ENCODE peak calls at places on chromosomes 11 and 22, in four cellular contexts. G, V, N and I are unnamed samples. For H3K27me3 and H3K36me3, the result is how much of the 10 kb centered on the place peaks cover.

GRCh38 chr11:46332568-46333128 is 14.6 kb upstream of the DGKZ start:
- DNase-seq in G (peak), V (no peak), N (no peak), I (no peak)

GRCh38 chr22:42621505-42622002 is 6.9 kb upstream of the POLDIP3 start:
- DNase-seq in N (peak), G (peak), V (peak), I (no peak)

GRCh38 chr11:126115253-126115540 is 52.5 kb upstream of the CDON start:
- DNase-seq in V (peak), G (peak), N (peak), I (no peak)

GRCh38 chr11:21263026-21263425 is 593.6 kb downstream of the NELL1 start:
- DNase-seq in V (no peak), N (no peak), G (no peak), I (no peak)

GRCh38 chr11:46560300-46561025 is 33.4 kb downstream of the AMBRA1 start:
- DNase-seq in N (peak), V (no peak), G (no peak), I (no peak)

GRCh38 chr11:126115820-126116319 is 53.2 kb upstream of the CDON start:
- DNase-seq in N (peak), G (peak), V (peak), I (no peak)

GRCh38 chr22:49827853-49828598 is at the start of gene BRD1:
- DNase-seq in N (no peak), G (peak), V (peak), I (no peak)

GRCh38 chr11:101022256-101022655 is 107.4 kb downstream of the PGR start:
- DNase-seq in N (no peak), V (no peak), G (no peak), I (no peak)

GRCh38 chr11:126336646-126337045 is 18.8 kb upstream of the ST3GAL4 start:
- DNase-seq in G (no peak), V (peak), N (no peak), I (peak)

GRCh38 chr11:70747285-70747684 is 349.0 kb downstream of the CTTN start:
- DNase-seq in V (no peak), N (no peak), G (peak), I (peak)

GRCh38 chr11:79150966-79151365 is 289.9 kb downstream of the TENM4 start:
- DNase-seq in G (no peak), V (peak), N (no peak), I (no peak)

GRCh38 chr11:29129850-29130249 is 887.0 kb downstream of the KCNA4 start:
- DNase-seq in G (no peak), V (no peak), N (no peak), I (no peak)

GRCh38 chr22:38706101-38706884 is 549 bp downstream of the GTPBP1 start:
- DNase-seq in G (peak), N (peak), V (peak), I (no peak)

GRCh38 chr11:120625565-120625964 is 114.0 kb downstream of the GRIK4 start:
- DNase-seq in N (no peak), G (no peak), V (no peak), I (no peak)

GRCh38 chr11:10301656-10302293 is 3.1 kb upstream of the ADM start:
- DNase-seq in G (no peak), N (peak), V (no peak), I (no peak)

GRCh38 chr22:26561756-26562417 is 28.0 kb downstream of the TPST2 start:
- DNase-seq in V (no peak), G (no peak), N (no peak), I (no peak)

GRCh38 chr22:45473626-45474237 is 29.0 kb upstream of the FBLN1 start:
- DNase-seq in N (no peak), V (no peak), G (peak), I (no peak)

GRCh38 chr22:44460287-44461082 is 37.5 kb downstream of the RTL6 start:
- DNase-seq in V (no peak), G (no peak), N (no peak), I (no peak)

GRCh38 chr22:38657248-38657909 is 941 bp downstream of the CBY1 start:
- DNase-seq in V (no peak), G (no peak), N (no peak), I (no peak)

GRCh38 chr22:40572976-40573375 is 63.5 kb downstream of the MRTFA start:
- DNase-seq in V (no peak), N (no peak), G (no peak), I (no peak)

GRCh38 chr11:76321820-76322524 is 59.0 kb downstream of the THAP12 start:
- DNase-seq in V (no peak), N (no peak), G (peak), I (no peak)

GRCh38 chr11:86793307-86793706 is 7.0 kb upstream of the PRSS23 start:
- DNase-seq in N (no peak), V (no peak), G (no peak), I (no peak)

GRCh38 chr11:86798988-86799387 is 1.4 kb upstream of the PRSS23 start:
- DNase-seq in N (peak), V (no peak), G (no peak), I (no peak)

GRCh38 chr11:86797133-86797532 is 3.2 kb upstream of the PRSS23 start:
- DNase-seq in V (no peak), N (no peak), G (no peak), I (no peak)

GRCh38 chr11:86799680-86800075 is 664 bp upstream of the PRSS23 start:
- DNase-seq in N (peak), V (no peak), G (no peak), I (no peak)

DNA sequence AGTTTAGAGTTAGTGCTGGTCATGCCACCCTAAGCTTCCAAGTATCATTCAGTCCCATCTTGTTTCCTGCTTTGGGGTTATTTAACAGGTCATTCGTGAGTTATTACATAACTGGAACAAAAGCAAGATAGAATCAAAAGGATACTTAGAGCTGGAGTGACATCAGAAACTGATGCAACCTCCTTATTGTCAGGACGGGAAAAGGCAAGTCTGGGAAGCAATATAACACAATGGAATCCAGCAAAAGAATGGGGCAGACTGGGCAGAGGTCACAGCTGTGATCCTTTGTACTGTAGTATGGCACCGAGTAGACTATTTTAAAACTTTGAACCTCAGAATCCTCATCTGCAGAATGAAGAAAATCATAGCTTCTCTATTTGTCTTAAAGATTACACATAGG is 4.4 kb upstream of the PRSS23 start:
- DNase-seq in V (no peak), N (no peak), G (no peak), I (no peak)
- H3K27me3 ChIP-seq in V (under half), N (under half), G (under half), I (under half)

DNA sequence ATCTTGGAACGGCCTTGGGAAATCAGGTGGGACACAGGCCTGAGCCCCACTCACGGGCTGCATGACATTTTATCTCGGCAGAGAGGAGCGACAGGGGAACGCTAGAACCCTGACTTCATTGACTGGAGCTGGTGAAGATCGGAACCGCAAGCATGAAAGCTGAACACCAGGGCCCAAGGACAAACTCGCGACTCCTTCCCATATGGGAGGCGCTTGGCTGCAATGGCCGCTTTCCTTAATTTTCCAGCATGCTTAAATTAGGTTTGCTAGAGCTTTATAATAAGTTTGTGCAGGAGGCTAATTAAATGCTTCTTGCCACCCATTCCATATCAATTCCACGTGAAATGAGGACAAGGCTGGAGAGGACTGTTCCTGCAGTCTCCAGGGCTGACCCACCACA is 693.1 kb downstream of the OPCML start:
- DNase-seq in G (no peak), V (no peak), N (no peak), I (no peak)
- H3K27ac ChIP-seq in G (no peak), V (no peak), N (no peak), I (no peak)

GRCh38 chr11:35148163-35148562 is 9.2 kb downstream of the CD44 start:
- DNase-seq in V (no peak), N (no peak), G (no peak), I (no peak)
- H3K36me3 ChIP-seq in V (under half), N (half or more), G (under half), I (half or more)

DNA sequence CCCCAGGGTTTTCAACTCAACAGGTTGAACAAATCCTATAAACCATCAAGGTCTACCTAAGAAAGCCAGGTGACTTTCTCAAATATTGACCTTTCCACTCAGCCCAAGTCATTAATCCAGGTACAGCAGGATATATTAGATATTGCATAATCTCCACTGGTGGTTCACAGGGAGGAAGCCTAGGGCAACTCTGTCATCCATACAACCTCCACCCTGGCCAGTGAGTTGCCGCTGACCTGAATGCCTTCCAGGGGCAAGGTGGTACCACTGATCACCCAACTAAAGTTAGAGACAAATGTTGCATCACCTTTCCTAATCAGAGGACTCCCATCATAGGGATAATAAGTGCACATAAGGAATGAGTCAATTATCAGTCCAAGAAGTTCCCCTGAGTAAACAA is 22.9 kb downstream of the GUCD1 start:
- DNase-seq in G (no peak), V (no peak), N (no peak), I (no peak)
- H3K27me3 ChIP-seq in G (under half), V (under half), N (under half), I (under half)

GRCh38 chr11:216081-216974 is 8.8 kb downstream of the RIC8A start:
- DNase-seq in G (no peak), V (no peak), N (no peak), I (no peak)

GRCh38 chr11:214083-214482 is 6.6 kb downstream of the RIC8A start:
- DNase-seq in N (no peak), V (no peak), G (no peak), I (no peak)

GRCh38 chr11:215581-216037 is 8.1 kb downstream of the RIC8A start:
- DNase-seq in N (no peak), V (no peak), G (no peak), I (no peak)

GRCh38 chr11:218815-219593 is 11.5 kb downstream of the RIC8A start:
- DNase-seq in G (no peak), N (no peak), V (no peak), I (no peak)

DNA sequence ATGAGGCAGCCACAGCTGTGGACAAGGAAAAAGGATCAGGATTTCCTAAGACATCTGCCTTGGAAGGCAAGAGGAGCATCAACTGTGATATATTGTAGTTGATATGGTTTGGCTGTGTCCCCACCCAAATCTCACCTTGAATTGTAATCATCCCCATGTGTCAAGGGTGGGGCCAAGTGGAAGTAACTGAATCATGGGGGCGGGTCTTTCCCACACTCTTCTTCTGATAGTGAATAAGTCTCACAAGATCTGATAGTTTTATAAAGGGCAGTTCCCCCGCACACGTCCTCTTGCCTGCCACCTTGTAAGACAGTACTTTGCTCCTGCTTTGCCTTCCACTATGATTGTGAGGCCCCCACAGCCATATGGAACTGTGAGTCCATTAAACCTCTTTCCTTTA is 10.2 kb downstream of the RIC8A start:
- DNase-seq in N (no peak), V (no peak), G (no peak), I (no peak)
- H3K27ac ChIP-seq in N (no peak), V (no peak), G (no peak), I (no peak)

GRCh38 chr11:73140213-73141030 is 1.7 kb downstream of the FCHSD2 start:
- DNase-seq in V (peak), G (no peak), N (peak), I (no peak)

GRCh38 chr11:73142128-73142377 is at the start of gene FCHSD2:
- DNase-seq in G (no peak), V (no peak), N (no peak), I (no peak)

GRCh38 chr11:73141309-73142127 is 600 bp downstream of the FCHSD2 start:
- DNase-seq in N (peak), V (peak), G (peak), I (peak)

GRCh38 chr11:73139476-73140198 is 2.5 kb downstream of the FCHSD2 start:
- DNase-seq in V (no peak), N (no peak), G (no peak), I (no peak)

GRCh38 chr11:73141031-73141308 is 1.1 kb downstream of the FCHSD2 start:
- DNase-seq in G (peak), V (peak), N (no peak), I (no peak)
- H3K36me3 ChIP-seq in G (under half), V (under half), N (under half), I (under half)

GRCh38 chr11:3220521-3221407 is 2.2 kb upstream of the MRGPRG start:
- DNase-seq in N (no peak), G (peak), V (no peak), I (no peak)
- H3K27me3 ChIP-seq in N (half or more), G (half or more), V (under half), I (under half)

DNA sequence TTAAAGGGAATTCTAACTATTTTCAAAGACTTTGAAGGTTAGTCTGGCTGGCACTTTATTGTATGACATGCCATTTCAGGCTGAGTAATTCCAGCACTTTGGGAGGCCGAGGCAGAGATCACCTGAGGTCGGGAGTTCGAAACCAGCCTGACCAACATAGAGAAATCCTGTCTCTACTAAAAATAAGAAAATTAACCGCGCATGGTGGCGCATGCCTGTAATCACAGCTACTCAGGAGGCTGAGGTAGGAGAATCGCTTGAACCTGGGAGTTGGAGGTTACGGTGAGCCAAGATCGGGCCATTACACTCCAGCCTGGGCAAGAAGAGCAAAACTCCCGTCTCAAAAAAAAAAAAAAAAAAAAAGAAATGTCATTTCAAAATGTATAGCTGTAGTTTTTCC is 95.6 kb downstream of the RDX start:
- DNase-seq in N (no peak), G (no peak), V (no peak), I (no peak)
- H3K27ac ChIP-seq in N (no peak), G (no peak), V (no peak), I (peak)

GRCh38 chr11:119023741-119024140 is 5.2 kb downstream of the TRAPPC4 start:
- DNase-seq in V (no peak), G (no peak), N (no peak), I (no peak)
- H3K36me3 ChIP-seq in V (under half), G (half or more), N (under half), I (half or more)